ENCODE peak calls at places on chromosomes 2 and 18, in four cellular contexts. J, W, Q and B are unnamed samples.
A peak's percentile ranks its signal among the peaks of the same experiment; 100 is the strongest.

GRCh38 chr2:118340103-118340502 is 251.8 kb downstream of the INSIG2 start:
- DNase-seq in J (no peak), W (no peak), Q (no peak), B (no peak)

GRCh38 chr2:70994055-70994444 is 623 bp downstream of the TEX261 start:
- DNase-seq in J (no peak), W (peak; percentile 2), Q (no peak), B (peak; percentile 39)

GRCh38 chr2:233707979-233708644 is 4.6 kb upstream of the UGT1A5 start:
- DNase-seq in J (no peak), W (peak; percentile 67), Q (peak; percentile 59), B (no peak)

GRCh38 chr2:233912799-233913423 is 4.3 kb upstream of the TRPM8 start:
- DNase-seq in J (no peak), W (peak; percentile 37), Q (peak; percentile 52), B (peak; percentile 33)

GRCh38 chr2:12970861-12971260 is 254.1 kb downstream of the TRIB2 start:
- DNase-seq in J (no peak), W (peak; percentile 31), Q (peak; percentile 48), B (no peak)

GRCh38 chr2:33213648-33214047 is 262.8 kb upstream of the RASGRP3 start:
- DNase-seq in J (no peak), W (peak; percentile 78), Q (peak; percentile 20), B (no peak)

GRCh38 chr2:149799296-149799695 is 211.7 kb upstream of the MMADHC start:
- DNase-seq in J (no peak), W (peak; percentile 59), Q (peak; percentile 76), B (no peak)

GRCh38 chr18:497688-498087 is 2.8 kb downstream of the COLEC12 start:
- DNase-seq in J (no peak), W (peak; percentile 69), Q (no peak), B (no peak)

GRCh38 chr2:71720596-71721361 is 267.4 kb downstream of the DYSF start:
- DNase-seq in J (no peak), W (no peak), Q (no peak), B (no peak)

GRCh38 chr2:109386004-109386695 is 227.6 kb downstream of the SEPTIN10 start:
- DNase-seq in J (no peak), W (no peak), Q (no peak), B (no peak)

GRCh38 chr18:39480494-39481245 is 1915.1 kb upstream of the CELF4 start:
- DNase-seq in J (no peak), W (no peak), Q (no peak), B (no peak)

GRCh38 chr2:76083248-76083647 is 372.5 kb upstream of the GCFC2 start:
- DNase-seq in J (no peak), W (no peak), Q (no peak), B (no peak)